ENCODE peak calls at places on chromosomes 1 and 21, in five cellular contexts. One of them, this sample, is unnamed.

GRCh38 chr1:116122955-116123757 is 12.0 kb downstream of the MAB21L3 start:
- DNase-seq in AG08396: peak
- DNase-seq in stimulated activated effector memory CD8-positive, alpha-beta T cell treated with anti-CD3 and anti-CD28 coated beads, Interleukin-12 subunit alpha, Interleukin-12 subunit beta, amount 100 ng/mL, for 72 hours: no peak
- DNase-seq in endothelial cell: no peak
- DNase-seq in GM13977: no peak
- DNase-seq in this sample: no peak

GRCh38 chr1:177301425-177302124 is 130.8 kb downstream of the BRINP2 start:
- DNase-seq in AG08396: no peak
- DNase-seq in stimulated activated effector memory CD8-positive, alpha-beta T cell treated with anti-CD3 and anti-CD28 coated beads, Interleukin-12 subunit alpha, Interleukin-12 subunit beta, amount 100 ng/mL, for 72 hours: no peak
- DNase-seq in endothelial cell: no peak
- DNase-seq in GM13977: no peak
- DNase-seq in this sample: no peak

GRCh38 chr1:184291701-184292100 is 95.1 kb upstream of the C1orf21 start:
- DNase-seq in AG08396: no peak
- DNase-seq in stimulated activated effector memory CD8-positive, alpha-beta T cell treated with anti-CD3 and anti-CD28 coated beads, Interleukin-12 subunit alpha, Interleukin-12 subunit beta, amount 100 ng/mL, for 72 hours: no peak
- DNase-seq in endothelial cell: no peak
- DNase-seq in GM13977: no peak
- DNase-seq in this sample: no peak

GRCh38 chr1:201468501-201468843 is 516 bp downstream of the PHLDA3 start:
- DNase-seq in AG08396: no peak
- DNase-seq in stimulated activated effector memory CD8-positive, alpha-beta T cell treated with anti-CD3 and anti-CD28 coated beads, Interleukin-12 subunit alpha, Interleukin-12 subunit beta, amount 100 ng/mL, for 72 hours: no peak
- DNase-seq in endothelial cell: no peak
- DNase-seq in GM13977: peak
- DNase-seq in this sample: peak

GRCh38 chr1:184891440-184891839 is 82.9 kb downstream of the NIBAN1 start:
- DNase-seq in AG08396: no peak
- DNase-seq in stimulated activated effector memory CD8-positive, alpha-beta T cell treated with anti-CD3 and anti-CD28 coated beads, Interleukin-12 subunit alpha, Interleukin-12 subunit beta, amount 100 ng/mL, for 72 hours: no peak
- DNase-seq in endothelial cell: no peak
- DNase-seq in GM13977: no peak
- DNase-seq in this sample: no peak

GRCh38 chr1:1292442-1292779 is 12.2 kb downstream of the SCNN1D start:
- DNase-seq in AG08396: peak
- DNase-seq in stimulated activated effector memory CD8-positive, alpha-beta T cell treated with anti-CD3 and anti-CD28 coated beads, Interleukin-12 subunit alpha, Interleukin-12 subunit beta, amount 100 ng/mL, for 72 hours: no peak
- DNase-seq in endothelial cell: no peak
- DNase-seq in GM13977: peak
- DNase-seq in this sample: no peak

GRCh38 chr21:29189358-29189757 is 58.9 kb downstream of the MAP3K7CL start:
- DNase-seq in AG08396: no peak
- DNase-seq in stimulated activated effector memory CD8-positive, alpha-beta T cell treated with anti-CD3 and anti-CD28 coated beads, Interleukin-12 subunit alpha, Interleukin-12 subunit beta, amount 100 ng/mL, for 72 hours: no peak
- DNase-seq in endothelial cell: no peak
- DNase-seq in GM13977: no peak
- DNase-seq in this sample: no peak

GRCh38 chr1:16321176-16321867 is 31.0 kb downstream of the FBXO42 start:
- DNase-seq in AG08396: no peak
- DNase-seq in stimulated activated effector memory CD8-positive, alpha-beta T cell treated with anti-CD3 and anti-CD28 coated beads, Interleukin-12 subunit alpha, Interleukin-12 subunit beta, amount 100 ng/mL, for 72 hours: no peak
- DNase-seq in endothelial cell: no peak
- DNase-seq in GM13977: no peak
- DNase-seq in this sample: peak

GRCh38 chr1:31792541-31792940 is 23.3 kb downstream of the SPOCD1 start:
- DNase-seq in AG08396: no peak
- DNase-seq in stimulated activated effector memory CD8-positive, alpha-beta T cell treated with anti-CD3 and anti-CD28 coated beads, Interleukin-12 subunit alpha, Interleukin-12 subunit beta, amount 100 ng/mL, for 72 hours: no peak
- DNase-seq in endothelial cell: no peak
- DNase-seq in GM13977: no peak
- DNase-seq in this sample: no peak

GRCh38 chr1:19814681-19815503 is at the start of gene RNF186:
- DNase-seq in AG08396: no peak
- DNase-seq in stimulated activated effector memory CD8-positive, alpha-beta T cell treated with anti-CD3 and anti-CD28 coated beads, Interleukin-12 subunit alpha, Interleukin-12 subunit beta, amount 100 ng/mL, for 72 hours: no peak
- DNase-seq in endothelial cell: no peak
- DNase-seq in GM13977: no peak
- DNase-seq in this sample: no peak

GRCh38 chr21:25842925-25843324 is 108.2 kb downstream of the GABPA start:
- DNase-seq in AG08396: no peak
- DNase-seq in stimulated activated effector memory CD8-positive, alpha-beta T cell treated with anti-CD3 and anti-CD28 coated beads, Interleukin-12 subunit alpha, Interleukin-12 subunit beta, amount 100 ng/mL, for 72 hours: no peak
- DNase-seq in endothelial cell: no peak
- DNase-seq in GM13977: no peak
- DNase-seq in this sample: no peak

GRCh38 chr1:33572387-33572786 is 99.9 kb downstream of the ZSCAN20 start:
- DNase-seq in AG08396: no peak
- DNase-seq in stimulated activated effector memory CD8-positive, alpha-beta T cell treated with anti-CD3 and anti-CD28 coated beads, Interleukin-12 subunit alpha, Interleukin-12 subunit beta, amount 100 ng/mL, for 72 hours: no peak
- DNase-seq in endothelial cell: no peak
- DNase-seq in GM13977: no peak
- DNase-seq in this sample: no peak